ENCODE peak calls at places on chromosomes 16 and 17, in ten cellular contexts. T, G, D, N, I, S, F, O, A and Z are unnamed samples.

GRCh38 chr17:32335647-32336046 is 6.3 kb downstream of the C17orf75 start:
- DNase-seq in D (no peak), G (no peak), O (no peak), A (peak), S (no peak), T (peak), N (no peak), I (no peak), F (no peak), Z (no peak)

GRCh38 chr17:60361889-60362288 is 30.0 kb downstream of the USP32 start:
- DNase-seq in D (no peak), I (no peak), F (no peak), A (no peak), N (no peak), G (no peak), S (no peak), T (no peak), O (no peak), Z (no peak)

GRCh38 chr17:29368926-29369325 is 21.2 kb upstream of the TAOK1 start:
- DNase-seq in F (no peak), O (no peak), A (no peak), S (no peak), D (no peak), N (no peak), I (no peak), G (no peak), T (no peak), Z (no peak)

GRCh38 chr17:77129568-77130301 is 11.0 kb upstream of the SEC14L1 start:
- DNase-seq in I (peak), N (no peak), T (no peak), S (no peak), F (no peak), A (no peak), G (no peak), D (no peak), O (no peak), Z (no peak)

GRCh38 chr16:69064164-69064563 is 41.3 kb upstream of the HAS3 start:
- DNase-seq in N (no peak), T (no peak), S (no peak), I (no peak), O (no peak), F (peak), D (no peak), A (no peak), G (no peak), Z (no peak)

GRCh38 chr17:76179496-76180467 is 38.7 kb upstream of the FOXJ1 start:
- DNase-seq in O (no peak), N (no peak), F (no peak), I (no peak), S (no peak), A (no peak), G (no peak), D (no peak), T (peak), Z (peak)

GRCh38 chr17:45116434-45117016 is 15.8 kb downstream of the PLCD3 start:
- DNase-seq in I (no peak), O (no peak), A (no peak), D (no peak), G (no peak), S (no peak), F (no peak), N (no peak), T (no peak), Z (no peak)

GRCh38 chr16:86668136-86668535 is 89.8 kb downstream of the FOXL1 start:
- DNase-seq in O (no peak), A (no peak), T (peak), I (peak), S (no peak), N (no peak), D (no peak), F (peak), G (no peak), Z (no peak)

GRCh38 chr16:54923055-54923473 is 7.6 kb upstream of the IRX5 start:
- DNase-seq in G (no peak), F (no peak), S (no peak), A (no peak), T (no peak), D (no peak), N (no peak), I (no peak), O (no peak), Z (no peak)

GRCh38 chr17:29838961-29839360 is 91.1 kb downstream of the SSH2 start:
- DNase-seq in N (no peak), T (no peak), I (no peak), G (no peak), D (no peak), F (no peak), O (no peak), A (no peak), S (no peak), Z (no peak)

GRCh38 chr17:45363498-45363897 is 46.7 kb upstream of the MAP3K14 start:
- DNase-seq in T (no peak), A (no peak), N (no peak), D (no peak), F (no peak), I (no peak), S (no peak), G (no peak), O (no peak), Z (no peak)

GRCh38 chr16:30557397-30557949 is 701 bp downstream of the ZNF764 start:
- DNase-seq in T (no peak), N (no peak), S (no peak), F (no peak), O (no peak), D (no peak), I (no peak), A (no peak), G (no peak), Z (no peak)

GRCh38 chr17:8941980-8942617 is 23.4 kb downstream of the PIK3R5 start:
- DNase-seq in S (no peak), G (no peak), A (no peak), T (no peak), F (no peak), D (no peak), N (no peak), I (no peak), O (peak), Z (no peak)

GRCh38 chr17:65055708-65056638 is 567 bp downstream of the GNA13 start:
- DNase-seq in F (peak), T (no peak), G (no peak), S (peak), O (no peak), N (peak), A (no peak), D (peak), I (no peak), Z (peak)

GRCh38 chr16:86848821-86849220 is 270.5 kb downstream of the FOXL1 start:
- DNase-seq in O (no peak), G (no peak), A (no peak), S (no peak), D (no peak), I (no peak), F (no peak), N (no peak), T (peak), Z (no peak)

GRCh38 chr16:46745594-46745993 is 2.5 kb downstream of the MYLK3 start:
- DNase-seq in S (no peak), G (no peak), D (no peak), O (no peak), A (no peak), T (no peak), F (no peak), I (no peak), N (no peak), Z (no peak)

GRCh38 chr17:57108656-57109392 is 23.8 kb downstream of the AKAP1 start:
- DNase-seq in N (no peak), A (no peak), I (peak), S (no peak), F (no peak), G (no peak), T (no peak), O (no peak), D (no peak), Z (no peak)

GRCh38 chr16:86046901-86047300 is 147.9 kb downstream of the IRF8 start:
- DNase-seq in D (no peak), S (no peak), I (no peak), T (no peak), G (no peak), A (no peak), O (no peak), F (no peak), N (no peak), Z (no peak)

GRCh38 chr17:77592503-77592902 is 366.0 kb upstream of the TNRC6C start:
- DNase-seq in F (no peak), N (no peak), I (no peak), S (no peak), O (no peak), T (no peak), G (no peak), A (no peak), D (no peak), Z (no peak)

GRCh38 chr16:88461291-88462269 is 8.5 kb downstream of the ZFPM1 start:
- DNase-seq in S (peak), A (no peak), O (no peak), T (no peak), N (no peak), D (no peak), F (no peak), G (no peak), I (no peak), Z (no peak)

GRCh38 chr17:74918906-74919305 is 4.1 kb downstream of the USH1G start:
- DNase-seq in S (no peak), F (no peak), O (no peak), T (no peak), N (no peak), I (no peak), A (no peak), G (no peak), D (no peak), Z (no peak)

GRCh38 chr16:84730406-84731106 is 30.8 kb downstream of the USP10 start:
- DNase-seq in S (peak), D (peak), O (no peak), A (peak), I (peak), N (peak), F (peak), G (no peak), T (peak), Z (peak)

GRCh38 chr17:67443931-67444597 is 67.0 kb downstream of the PITPNC1 start:
- DNase-seq in T (peak), G (no peak), F (no peak), O (no peak), A (no peak), N (no peak), D (no peak), S (no peak), I (no peak), Z (no peak)

GRCh38 chr16:75305364-75306101 is 54.1 kb upstream of the BCAR1 start:
- DNase-seq in G (no peak), I (peak), T (peak), F (peak), A (peak), D (no peak), S (peak), O (peak), N (peak), Z (peak)

GRCh38 chr16:2450535-2450934 is 9.4 kb upstream of the TEDC2 start:
- DNase-seq in I (no peak), O (no peak), N (no peak), T (no peak), A (no peak), F (no peak), G (no peak), S (no peak), D (no peak), Z (no peak)

GRCh38 chr17:31573861-31574260 is 182.4 kb downstream of the RAB11FIP4 start:
- DNase-seq in F (no peak), A (no peak), G (no peak), N (no peak), I (no peak), S (no peak), T (no peak), D (no peak), O (no peak), Z (no peak)

GRCh38 chr16:9934723-9935508 is 247.3 kb downstream of the GRIN2A start:
- DNase-seq in S (no peak), A (no peak), D (no peak), I (no peak), F (no peak), N (no peak), T (no peak), G (no peak), O (no peak), Z (no peak)

GRCh38 chr16:31202402-31203385 is at the start of gene PYCARD:
- DNase-seq in N (peak), F (no peak), T (peak), G (no peak), D (no peak), A (no peak), I (peak), S (peak), O (no peak), Z (no peak)

GRCh38 chr17:694239-694638 is 20.4 kb downstream of the VPS53 start:
- DNase-seq in D (no peak), I (peak), O (no peak), F (no peak), N (no peak), A (peak), S (no peak), T (peak), G (no peak), Z (peak)

GRCh38 chr17:15264542-15264941 is 584 bp downstream of the PMP22 start:
- DNase-seq in T (no peak), A (no peak), D (no peak), G (no peak), S (peak), I (peak), N (no peak), F (no peak), O (no peak), Z (no peak)

GRCh38 chr17:77403854-77404253 is 263.1 kb downstream of the SEC14L1 start:
- DNase-seq in N (no peak), D (no peak), G (peak), A (no peak), O (no peak), T (no peak), I (no peak), S (no peak), F (no peak), Z (no peak)

GRCh38 chr16:47045459-47045858 is 72.0 kb upstream of the DNAJA2 start:
- DNase-seq in G (no peak), O (no peak), N (no peak), T (no peak), D (no peak), I (peak), A (no peak), S (no peak), F (no peak), Z (no peak)

GRCh38 chr16:27154573-27155521 is 48.5 kb upstream of the KDM8 start:
- DNase-seq in D (peak), O (no peak), A (no peak), N (peak), I (peak), F (peak), T (peak), S (peak), G (no peak), Z (peak)

GRCh38 chr17:74123350-74123749 is 80.1 kb upstream of the RPL38 start:
- DNase-seq in O (no peak), D (no peak), S (no peak), T (peak), N (no peak), I (peak), A (no peak), F (no peak), G (no peak), Z (no peak)

GRCh38 chr16:83113317-83113716 is 486.5 kb downstream of the CDH13 start:
- DNase-seq in F (no peak), D (no peak), A (no peak), S (no peak), T (peak), N (no peak), G (no peak), I (peak), O (no peak), Z (no peak)

GRCh38 chr17:82292251-82293154 is 19.0 kb upstream of the CSNK1D start:
- DNase-seq in G (peak), S (peak), O (peak), T (peak), D (peak), A (peak), F (peak), I (peak), N (peak), Z (peak)

GRCh38 chr16:6482861-6483530 is 849.6 kb upstream of the RBFOX1 start:
- DNase-seq in D (no peak), T (no peak), A (no peak), I (no peak), N (no peak), O (no peak), S (no peak), F (no peak), G (no peak), Z (no peak)

GRCh38 chr16:5025171-5025632 is 8.5 kb downstream of the NAGPA start:
- DNase-seq in G (no peak), F (no peak), A (no peak), I (no peak), N (no peak), T (peak), S (peak), O (no peak), D (no peak), Z (no peak)